ENCODE peak calls at places on chromosomes 12 and 14, in eight cellular contexts. S is fibroblast of lung, L is HepG2, F is neural progenitor cell, D is HCT116, P is keratinocyte, V is SK-N-SH, K is hepatocyte. G is an unnamed sample.

GRCh38 chr14:51369814-51370213 is 129.8 kb downstream of the TMX1 start:
- DNase-seq in V (no peak), L (no peak), S (no peak), K (no peak), P (no peak), D (peak), F (no peak), G (peak)

GRCh38 chr14:75142494-75142893 is 15.6 kb upstream of the NEK9 start:
- DNase-seq in F (no peak), K (no peak), D (no peak), L (no peak), S (no peak), V (no peak), P (no peak), G (no peak)

GRCh38 chr12:71710276-71711125 is 24.6 kb downstream of the TMEM19 start:
- DNase-seq in K (peak), F (no peak), V (no peak), S (peak), D (peak), P (peak), L (peak), G (peak)

GRCh38 chr12:68154768-68155167 is 4.8 kb downstream of the IFNG start:
- DNase-seq in K (no peak), D (no peak), P (no peak), L (no peak), V (no peak), S (no peak), F (no peak), G (no peak)

GRCh38 chr12:98814254-98814653 is 169.2 kb downstream of the APAF1 start:
- DNase-seq in D (no peak), V (no peak), F (no peak), S (peak), K (no peak), L (no peak), P (no peak), G (peak)

GRCh38 chr14:100629696-100630095 is 42.5 kb upstream of the BEGAIN start:
- DNase-seq in P (no peak), S (peak), V (no peak), K (no peak), L (no peak), F (no peak), D (no peak), G (no peak)

GRCh38 chr12:32477714-32478113 is 78.4 kb downstream of the FGD4 start:
- DNase-seq in P (no peak), F (no peak), L (no peak), S (peak), K (no peak), V (peak), D (no peak), G (no peak)

GRCh38 chr14:104609666-104610065 is 5.1 kb upstream of the TMEM179 start:
- DNase-seq in F (no peak), V (no peak), K (no peak), L (no peak), D (no peak), P (no peak), S (no peak), G (no peak)

GRCh38 chr12:52494100-52494499 is 1.0 kb upstream of the KRT6A start:
- DNase-seq in P (no peak), S (no peak), V (no peak), L (no peak), D (no peak), F (no peak), K (no peak), G (no peak)

GRCh38 chr14:89030921-89031320 is 206.5 kb downstream of the TTC8 start:
- DNase-seq in D (no peak), P (no peak), F (no peak), S (no peak), K (no peak), L (no peak), V (no peak), G (no peak)

GRCh38 chr12:51972424-51972812 is 20.9 kb downstream of the ACVR1B start:
- DNase-seq in V (no peak), F (no peak), D (no peak), K (no peak), L (no peak), P (no peak), S (no peak), G (no peak)

GRCh38 chr14:84202486-84202885 is 1327.5 kb upstream of the FLRT2 start:
- DNase-seq in V (no peak), K (peak), P (no peak), S (peak), L (no peak), F (no peak), D (no peak), G (no peak)

GRCh38 chr12:97300921-97301320 is 161.7 kb upstream of the RMST start:
- DNase-seq in K (peak), P (no peak), L (no peak), V (no peak), D (no peak), F (no peak), S (peak), G (no peak)

GRCh38 chr12:104743181-104743580 is 214.9 kb downstream of the SLC41A2 start:
- DNase-seq in V (no peak), P (no peak), L (no peak), D (no peak), F (no peak), K (no peak), S (no peak), G (no peak)

GRCh38 chr12:105257321-105257728 is 21.4 kb upstream of the APPL2 start:
- DNase-seq in D (no peak), V (no peak), K (no peak), L (no peak), F (no peak), P (peak), S (peak), G (peak)

GRCh38 chr12:91074068-91074819 is 16.4 kb upstream of the KERA start:
- DNase-seq in P (no peak), K (no peak), S (peak), D (no peak), L (no peak), F (no peak), V (no peak), G (no peak)

GRCh38 chr14:37579250-37579649 is 15.8 kb downstream of the FOXA1 start:
- DNase-seq in K (no peak), V (no peak), P (no peak), L (no peak), D (no peak), F (peak), S (no peak), G (no peak)

GRCh38 chr14:51704465-51705050 is 52.8 kb downstream of the FRMD6 start:
- DNase-seq in P (no peak), K (no peak), V (no peak), S (no peak), D (no peak), L (no peak), F (no peak), G (no peak)

GRCh38 chr12:67937822-67938221 is 51.4 kb upstream of the IFNG-AS1 start:
- DNase-seq in D (no peak), V (no peak), P (no peak), S (no peak), K (no peak), F (no peak), L (no peak), G (no peak)

GRCh38 chr12:59403259-59403932 is 192.4 kb upstream of the SLC16A7 start:
- DNase-seq in L (peak), P (no peak), F (peak), S (peak), V (peak), K (peak), D (peak), G (peak)

GRCh38 chr12:104682790-104683279 is 226.1 kb downstream of the CHST11 start:
- DNase-seq in S (no peak), D (no peak), P (no peak), L (no peak), V (no peak), F (no peak), K (no peak), G (no peak)

GRCh38 chr14:100892496-100893227 is 10.9 kb downstream of the RTL1 start:
- DNase-seq in F (no peak), S (no peak), L (no peak), V (no peak), K (no peak), D (no peak), P (no peak), G (no peak)

GRCh38 chr14:101232340-101233015 is 328.8 kb upstream of the DIO3 start:
- DNase-seq in F (no peak), D (no peak), S (peak), K (no peak), P (no peak), V (no peak), L (no peak), G (no peak)

GRCh38 chr12:124917135-124917840 is 2.8 kb upstream of the UBC start:
- DNase-seq in P (no peak), L (peak), V (peak), D (peak), K (peak), F (peak), S (peak), G (peak)

GRCh38 chr12:105382771-105383632 is 52.5 kb downstream of the C12orf75 start:
- DNase-seq in V (peak), F (peak), L (peak), K (peak), D (peak), S (peak), P (peak), G (peak)

DNA sequence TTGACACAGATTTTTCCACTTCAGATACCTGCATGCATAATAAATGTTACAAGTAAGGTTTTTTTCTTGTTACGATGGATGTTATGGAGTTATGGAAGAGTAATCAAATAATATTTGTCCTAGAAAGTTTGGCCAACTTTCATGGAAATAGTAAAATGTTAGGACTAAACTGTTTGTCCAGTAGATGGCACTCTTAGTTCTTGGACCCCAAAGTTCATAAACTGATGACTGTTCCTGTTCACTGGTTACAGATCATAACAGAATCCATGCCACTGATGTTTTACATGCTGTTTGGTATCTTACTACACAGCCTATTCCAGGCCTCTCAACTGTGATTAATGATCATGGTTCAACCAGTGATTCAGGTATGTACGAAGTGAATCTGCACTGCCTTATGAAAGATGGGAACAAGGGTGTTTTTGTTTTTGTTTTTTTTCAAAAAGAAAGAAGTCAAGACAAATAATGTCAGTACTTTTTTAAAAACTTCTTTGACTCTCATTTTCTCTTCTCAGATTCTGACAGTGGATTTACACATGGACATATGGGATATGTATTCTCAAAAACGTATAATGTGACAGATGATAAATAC is 48.8 kb upstream of the SLCO1C1 start:
- DNase-seq in L (peak), K (peak), P (no peak), D (peak), S (peak), V (peak), F (peak), G (peak)
- TF ChIP-seq CTCF in L (peak), K (peak), P (peak), D (peak), S (peak), V (peak), F (peak), G (peak)

GRCh38 chr14:23629831-23630396 is 6.2 kb upstream of the DHRS2 start:
- DNase-seq in L (no peak), V (no peak), D (no peak), P (no peak), K (no peak), F (no peak), S (no peak), G (peak)

GRCh38 chr14:23632461-23633159 is 3.6 kb upstream of the DHRS2 start:
- DNase-seq in L (no peak), D (no peak), P (no peak), V (peak), F (no peak), S (no peak), K (no peak), G (no peak)

GRCh38 chr14:23630687-23631086 is 5.5 kb upstream of the DHRS2 start:
- DNase-seq in D (no peak), S (no peak), F (no peak), L (no peak), V (no peak), P (no peak), K (no peak), G (no peak)

GRCh38 chr14:23631702-23632460 is 4.3 kb upstream of the DHRS2 start:
- DNase-seq in F (peak), D (peak), S (peak), V (peak), K (peak), L (peak), P (peak), G (peak)

GRCh38 chr14:23631234-23631633 is 4.9 kb upstream of the DHRS2 start:
- DNase-seq in S (no peak), F (no peak), P (no peak), K (no peak), V (no peak), D (no peak), L (no peak), G (no peak)
- H2AFZ ChIP-seq in S (no peak), F (peak), P (no peak), K (no peak), V (no peak), D (no peak), L (no peak), G (no peak)

GRCh38 chr12:131039551-131039950 is 85.8 kb downstream of the ADGRD1 start:
- DNase-seq in D (no peak), V (no peak), P (no peak), L (no peak), F (no peak), S (no peak), K (no peak), G (no peak)

GRCh38 chr12:131038159-131038558 is 84.5 kb downstream of the ADGRD1 start:
- DNase-seq in S (no peak), P (no peak), D (no peak), K (no peak), V (no peak), F (no peak), L (no peak), G (no peak)

GRCh38 chr12:131041216-131041967 is 87.7 kb downstream of the ADGRD1 start:
- DNase-seq in L (no peak), F (no peak), K (no peak), D (no peak), V (no peak), S (no peak), P (no peak), G (no peak)

GRCh38 chr12:131040491-131040890 is 86.8 kb downstream of the ADGRD1 start:
- DNase-seq in K (no peak), F (no peak), S (no peak), L (no peak), V (no peak), D (no peak), P (no peak), G (no peak)

GRCh38 chr12:131038961-131039360 is 85.3 kb downstream of the ADGRD1 start:
- DNase-seq in P (no peak), K (no peak), F (no peak), V (no peak), D (no peak), S (no peak), L (no peak), G (no peak)
- TF ChIP-seq CTCF in P (no peak), K (no peak), F (no peak), V (no peak), D (no peak), S (no peak), L (no peak), G (no peak)

GRCh38 chr12:93287152-93287551 is 90.6 kb upstream of the NUDT4 start:
- DNase-seq in S (peak), F (no peak), L (no peak), D (no peak), K (no peak), P (no peak), V (no peak), G (no peak)
- H2AFZ ChIP-seq in S (no peak), F (no peak), L (no peak), D (peak), K (no peak), P (no peak), V (no peak), G (no peak)

G was measured in PC-3.